ENCODE peak calls at places on chromosomes 16 and 17, in six cellular contexts. U, R, S, D, J and Q are unnamed samples.

GRCh38 chr17:75061055-75061438 is 14.0 kb downstream of the KCTD2 start:
- DNase-seq in U (no peak), D (no peak), S (no peak), J (no peak), R (no peak), Q (no peak)

GRCh38 chr17:18246880-18247612 is 11.5 kb downstream of the FLII start:
- DNase-seq in J (peak; percentile 68), U (no peak), S (peak; percentile 61), R (peak; percentile 93), D (peak; percentile 61), Q (peak; percentile 93)

GRCh38 chr16:22318690-22319358 is 21.6 kb downstream of the POLR3E start:
- DNase-seq in S (no peak), U (no peak), D (peak; percentile 40), R (peak; percentile 78), J (peak; percentile 38), Q (peak; percentile 40)

GRCh38 chr17:61877837-61878236 is 14.5 kb upstream of the BRIP1 start:
- DNase-seq in J (no peak), S (no peak), D (no peak), R (no peak), U (no peak), Q (no peak)

GRCh38 chr17:6455321-6455705 is 11.1 kb downstream of the PIMREG start:
- DNase-seq in R (no peak), S (peak; percentile 33), D (no peak), J (peak; percentile 75), U (no peak), Q (peak; percentile 56)

GRCh38 chr16:86101135-86101911 is 202.4 kb downstream of the IRF8 start:
- DNase-seq in U (no peak), R (no peak), J (no peak), D (no peak), S (no peak), Q (no peak)

GRCh38 chr16:69924777-69925191 is 26.4 kb upstream of the CLEC18A start:
- DNase-seq in D (peak; percentile 55), J (peak; percentile 51), S (peak; percentile 80), U (no peak), R (no peak), Q (no peak)

GRCh38 chr16:83403751-83404150 is 404.0 kb upstream of the HSBP1 start:
- DNase-seq in J (no peak), U (no peak), D (no peak), R (no peak), S (no peak), Q (no peak)

GRCh38 chr17:37717627-37718382 is 27.1 kb downstream of the HNF1B start:
- DNase-seq in R (no peak), S (no peak), J (no peak), U (no peak), D (no peak), Q (no peak)

GRCh38 chr16:74887084-74887483 is 97.8 kb downstream of the WDR59 start:
- DNase-seq in S (no peak), J (no peak), D (no peak), U (no peak), R (no peak), Q (no peak)

GRCh38 chr17:81487089-81487486 is 25.5 kb downstream of the ACTG1 start:
- DNase-seq in S (no peak), D (no peak), J (no peak), R (no peak), U (no peak), Q (no peak)

GRCh38 chr16:700684-701584 is 4.7 kb downstream of the FBXL16 start:
- DNase-seq in R (peak; percentile 60), U (peak; percentile 75), S (no peak), J (peak; percentile 75), D (no peak), Q (no peak)

GRCh38 chr16:11452746-11453344 is 107.6 kb downstream of the RMI2 start:
- DNase-seq in D (no peak), R (peak; percentile 32), J (no peak), S (no peak), U (no peak), Q (no peak)

GRCh38 chr16:57608462-57609113 is 19.8 kb upstream of the ADGRG1 start:
- DNase-seq in U (no peak), D (peak; percentile 61), J (no peak), S (no peak), R (no peak), Q (no peak)

GRCh38 chr16:76214856-76215255 is 62.3 kb upstream of the CNTNAP4 start:
- DNase-seq in D (no peak), U (no peak), S (no peak), J (no peak), R (no peak), Q (no peak)

GRCh38 chr16:22874394-22874793 is 60.4 kb downstream of the HS3ST2 start:
- DNase-seq in U (no peak), S (no peak), R (no peak), J (no peak), D (no peak), Q (no peak)

GRCh38 chr16:54027126-54027922 is 259.3 kb downstream of the IRX3 start:
- DNase-seq in S (no peak), D (no peak), U (no peak), J (no peak), R (no peak), Q (no peak)

GRCh38 chr16:74709477-74709877 is 8.8 kb upstream of the MLKL start:
- DNase-seq in U (peak; percentile 79), J (peak; percentile 90), S (peak; percentile 77), D (peak; percentile 85), R (peak; percentile 91), Q (peak; percentile 87)

GRCh38 chr16:58197314-58198012 is 443 bp downstream of the CSNK2A2 start:
- DNase-seq in U (peak; percentile 1), R (peak; percentile 54), D (no peak), J (peak; percentile 11), S (peak; percentile 24), Q (no peak)

GRCh38 chr17:61426482-61427304 is 25.5 kb upstream of the TBX4 start:
- DNase-seq in J (no peak), R (no peak), S (no peak), U (no peak), D (no peak), Q (no peak)

GRCh38 chr17:31674717-31675349 is 184.2 kb downstream of the COPRS start:
- DNase-seq in S (no peak), J (no peak), U (no peak), R (no peak), D (no peak), Q (no peak)

GRCh38 chr16:62955033-62955349 is 918.8 kb upstream of the CDH8 start:
- DNase-seq in J (no peak), U (no peak), S (no peak), D (no peak), R (no peak), Q (no peak)

GRCh38 chr16:1533443-1533951 is at the start of gene TMEM204:
- DNase-seq in S (peak; percentile 91), U (no peak), J (no peak), R (no peak), D (peak; percentile 34), Q (peak; percentile 77)

GRCh38 chr17:81683208-81683583 is 401 bp downstream of the ARL16 start:
- DNase-seq in R (peak; percentile 66), J (no peak), U (no peak), S (no peak), D (no peak), Q (no peak)

GRCh38 chr16:2033057-2033911 is 6.6 kb downstream of the NHERF2 start:
- DNase-seq in J (peak; percentile 71), R (no peak), U (no peak), S (peak; percentile 78), D (no peak), Q (peak; percentile 72)

GRCh38 chr17:52170963-52171572 is 12.6 kb upstream of the CA10 start:
- DNase-seq in U (peak; percentile 21), R (peak; percentile 63), S (no peak), J (peak; percentile 58), D (peak; percentile 37), Q (no peak)

GRCh38 chr17:82003411-82004381 is 19.0 kb downstream of the CENPX start:
- DNase-seq in D (no peak), R (no peak), J (peak; percentile 88), S (peak; percentile 62), U (no peak), Q (no peak)

DNA sequence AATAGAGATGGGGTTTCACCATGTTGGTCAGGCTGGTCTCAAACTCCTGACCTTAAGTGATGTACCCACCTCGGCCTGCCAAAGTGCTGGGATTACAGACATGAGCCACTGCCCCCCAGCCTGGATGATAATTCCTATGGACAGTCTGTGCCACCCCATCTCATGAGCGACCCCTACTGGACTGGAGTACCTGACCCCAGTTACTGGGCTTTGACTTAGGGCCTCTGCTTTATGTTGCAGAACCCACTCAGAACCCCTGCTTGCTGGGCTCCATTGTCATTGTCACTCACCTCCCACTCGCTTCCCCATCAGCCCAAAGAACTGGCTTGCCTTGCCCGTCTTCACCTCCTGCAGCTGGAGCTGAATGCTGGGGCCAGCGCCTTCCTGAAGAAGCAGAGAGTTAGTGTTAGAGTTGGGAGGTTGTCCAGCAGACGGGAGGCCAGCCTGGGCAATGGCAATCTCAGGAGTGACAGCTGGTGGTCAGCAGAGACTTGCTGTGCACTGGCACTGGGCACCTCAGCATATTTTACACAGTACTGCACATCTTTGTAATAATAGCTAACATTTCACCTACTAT is 4.0 kb downstream of the TAC4 start:
- DNase-seq in U (no peak), R (peak; percentile 64), J (no peak), D (no peak), S (no peak), Q (no peak)
- H3K4me1 ChIP-seq in U (peaks cover 9% of the 10 kb centered on the region), R (no peaks in the 10 kb centered on the region), J (no peaks in the 10 kb centered on the region), D (no peaks in the 10 kb centered on the region), S (peaks cover 23% of the 10 kb centered on the region), Q (no peaks in the 10 kb centered on the region)

GRCh38 chr17:39927101-39927927 is at the start of the genes LRRC3C and ORMDL3:
- DNase-seq in S (peak; percentile 96), U (peak; percentile 93), R (peak; percentile 97), J (peak; percentile 98), D (peak; percentile 95), Q (peak; percentile 97)
- H3K4me1 ChIP-seq in S (peaks cover 31% of the 10 kb centered on the region), U (peaks cover 6% of the 10 kb centered on the region), R (peaks cover 28% of the 10 kb centered on the region), J (peaks cover 20% of the 10 kb centered on the region), D (peaks cover 43% of the 10 kb centered on the region), Q (peaks cover 23% of the 10 kb centered on the region)

GRCh38 chr17:42270175-42270545 is 6.0 kb downstream of the STAT5B start:
- DNase-seq in R (no peak), S (no peak), D (no peak), U (no peak), J (no peak), Q (no peak)
- H3K4me1 ChIP-seq in R (peaks cover 56% of the 10 kb centered on the region), S (peaks cover 9% of the 10 kb centered on the region), D (peaks cover 15% of the 10 kb centered on the region), U (peaks cover 9% of the 10 kb centered on the region), J (peaks cover 27% of the 10 kb centered on the region), Q (peaks cover 12% of the 10 kb centered on the region)

GRCh38 chr17:77388384-77389306 is 247.9 kb downstream of the SEC14L1 start:
- DNase-seq in U (no peak), J (no peak), R (no peak), D (no peak), S (peak; percentile 76), Q (no peak)
- H3K4me1 ChIP-seq in U (peaks cover 75% of the 10 kb centered on the region), J (peaks cover 88% of the 10 kb centered on the region), R (peaks cover 5% of the 10 kb centered on the region), D (peaks cover 94% of the 10 kb centered on the region), S (peaks cover 95% of the 10 kb centered on the region), Q (peaks cover 56% of the 10 kb centered on the region)

GRCh38 chr17:67386965-67387551 is 10.0 kb downstream of the PITPNC1 start:
- DNase-seq in J (peak; percentile 56), R (peak; percentile 83), S (no peak), U (peak; percentile 57), D (peak; percentile 50), Q (no peak)
- H3K4me1 ChIP-seq in J (peaks cover 14% of the 10 kb centered on the region), R (no peaks in the 10 kb centered on the region), S (peaks cover 7% of the 10 kb centered on the region), U (no peaks in the 10 kb centered on the region), D (peaks cover 26% of the 10 kb centered on the region), Q (no peaks in the 10 kb centered on the region)